ENCODE peak calls at places on chromosomes 6 and 20, in seven cellular contexts. B is fibroblast of lung, P is cardiac fibroblast, D is astrocyte of the spinal cord, X is A549, E is IMR-90, N is AG04450. M is an unnamed sample.

GRCh38 chr20:51910202-51911050 is 108.1 kb upstream of the SALL4 start:
- DNase-seq in N (no peak), X (peak; percentile 88), P (peak; percentile 27), D (peak; percentile 50), B (no peak), E (peak; percentile 17), M (no peak)

GRCh38 chr6:43386492-43386891 is 17.0 kb upstream of the ZNF318 start:
- DNase-seq in P (no peak), X (no peak), N (no peak), E (peak; percentile 25), B (peak; percentile 34), D (no peak), M (no peak)

GRCh38 chr6:136288566-136289326 is 900 bp downstream of the BCLAF1 start:
- DNase-seq in P (peak; percentile 96), D (peak; percentile 94), X (peak; percentile 75), E (peak; percentile 96), N (peak; percentile 88), B (peak; percentile 91), M (peak; percentile 89)

GRCh38 chr6:155889405-155889804 is 433.8 kb upstream of the NOX3 start:
- DNase-seq in D (no peak), E (no peak), P (no peak), X (no peak), B (no peak), N (no peak), M (no peak)

GRCh38 chr6:7479801-7480266 is 61.6 kb upstream of the DSP start:
- DNase-seq in D (no peak), E (peak; percentile 55), X (peak; percentile 79), B (peak; percentile 16), P (peak; percentile 83), N (no peak), M (no peak)

GRCh38 chr6:36753671-36754485 is 56.3 kb downstream of the RAB44 start:
- DNase-seq in N (no peak), E (no peak), B (no peak), D (no peak), P (no peak), X (no peak), M (no peak)

GRCh38 chr20:18176318-18176785 is 38.7 kb downstream of the KAT14 start:
- DNase-seq in X (peak; percentile 18), P (no peak), D (no peak), N (no peak), E (no peak), B (peak; percentile 2), M (no peak)

GRCh38 chr6:38503032-38503784 is 136.5 kb downstream of the BTBD9 start:
- DNase-seq in E (no peak), P (no peak), D (no peak), X (no peak), B (no peak), N (no peak), M (no peak)

GRCh38 chr6:142387997-142388815 is 86.4 kb downstream of the ADGRG6 start:
- DNase-seq in X (peak; percentile 55), E (peak; percentile 74), N (no peak), D (peak; percentile 65), P (peak; percentile 78), B (peak; percentile 79), M (no peak)

GRCh38 chr6:107794771-107795170 is 29.3 kb downstream of the SCML4 start:
- DNase-seq in D (no peak), X (no peak), P (no peak), B (no peak), N (no peak), E (no peak), M (no peak)

GRCh38 chr6:107805504-107805903 is 18.6 kb downstream of the SCML4 start:
- DNase-seq in P (no peak), X (no peak), D (no peak), B (no peak), E (no peak), N (no peak), M (no peak)

GRCh38 chr6:107801195-107801594 is 22.9 kb downstream of the SCML4 start:
- DNase-seq in P (no peak), X (no peak), N (no peak), D (no peak), E (no peak), B (no peak), M (no peak)

GRCh38 chr6:107803957-107804356 is 20.2 kb downstream of the SCML4 start:
- DNase-seq in E (no peak), D (no peak), P (no peak), N (no peak), B (no peak), X (no peak), M (no peak)

GRCh38 chr6:107800564-107801164 is 23.4 kb downstream of the SCML4 start:
- DNase-seq in X (no peak), E (no peak), D (no peak), B (peak; percentile 11), N (no peak), P (peak; percentile 18), M (no peak)
- TF ChIP-seq CTCF in X (no peak), E (peak; percentile 27), D (peak; percentile 45), B (peak; percentile 10), N (peak; percentile 29), P (no peak), M (peak; percentile 37)

GRCh38 chr6:153106021-153106420 is 25.1 kb downstream of the RGS17 start:
- DNase-seq in P (no peak), X (no peak), D (no peak), E (no peak), B (no peak), N (no peak), M (no peak)

GRCh38 chr6:153104220-153104619 is 26.9 kb downstream of the RGS17 start:
- DNase-seq in B (peak; percentile 25), N (no peak), D (peak; percentile 23), P (peak; percentile 18), X (no peak), E (no peak), M (no peak)

GRCh38 chr6:153103256-153103655 is 27.8 kb downstream of the RGS17 start:
- DNase-seq in E (no peak), B (no peak), D (no peak), X (no peak), P (peak; percentile 20), N (no peak), M (no peak)

GRCh38 chr6:153108320-153108719 is 22.8 kb downstream of the RGS17 start:
- DNase-seq in B (peak; percentile 60), D (peak; percentile 34), E (no peak), P (peak; percentile 70), N (no peak), X (no peak), M (no peak)
- TF ChIP-seq CTCF in B (peak; percentile 60), D (peak; percentile 49), E (peak; percentile 49), P (peak; percentile 43), N (peak; percentile 48), X (peak; percentile 36), M (no peak)

DNA sequence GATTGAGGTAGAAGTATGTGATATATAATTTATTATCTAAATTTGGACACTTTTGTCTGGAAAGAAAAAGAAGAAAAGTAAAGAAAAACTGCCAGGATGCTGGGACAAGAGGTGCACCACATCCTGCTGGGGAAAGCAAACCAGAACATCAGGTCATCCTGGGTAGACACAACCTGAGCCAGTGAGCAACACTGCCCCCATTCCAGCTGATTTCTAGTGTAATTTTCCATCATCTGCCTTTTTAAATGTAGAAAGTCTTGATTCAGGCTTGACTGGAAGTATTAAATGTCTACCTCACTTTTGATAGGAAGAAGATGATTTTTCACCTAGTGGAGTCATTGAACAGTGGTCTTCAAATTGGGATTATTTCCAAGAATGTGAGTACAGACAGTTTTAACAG is 1164.5 kb upstream of the CITED2 start:
- DNase-seq in P (no peak), E (peak; percentile 19), X (peak; percentile 13), N (no peak), D (peak; percentile 38), B (no peak), M (no peak)
- TF ChIP-seq CTCF in P (no peak), E (peak; percentile 5), X (no peak), N (no peak), D (no peak), B (no peak), M (no peak)

GRCh38 chr6:23704655-23705054 is 421.4 kb upstream of the NRSN1 start:
- DNase-seq in N (no peak), P (no peak), X (no peak), E (no peak), D (no peak), B (no peak), M (no peak)

DNA sequence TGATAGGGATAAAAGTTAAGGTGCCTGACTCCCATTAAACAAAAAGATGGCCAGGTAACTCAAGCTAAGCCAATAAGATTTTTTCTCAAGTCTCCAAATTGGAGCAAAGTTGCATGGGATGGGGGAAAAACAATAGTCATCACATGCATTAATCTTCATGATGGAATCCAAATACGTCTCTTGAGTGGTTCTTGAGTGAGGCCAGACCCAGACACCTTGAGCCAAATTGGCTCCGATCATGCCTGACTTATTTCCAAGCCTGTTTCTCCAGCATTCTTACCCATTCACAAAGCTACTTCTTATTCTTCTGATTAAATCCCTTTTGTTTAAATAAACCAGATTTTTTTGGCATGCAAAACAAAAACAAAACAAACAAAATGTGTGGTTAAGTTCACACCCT is 420.3 kb upstream of the NRSN1 start:
- DNase-seq in X (no peak), B (no peak), P (no peak), D (no peak), E (no peak), N (no peak), M (no peak)
- TF ChIP-seq CTCF in X (no peak), B (no peak), P (no peak), D (no peak), E (no peak), N (no peak), M (no peak)

GRCh38 chr20:44800398-44801046 is 9.8 kb downstream of the RIMS4 start:
- DNase-seq in N (no peak), B (no peak), P (peak; percentile 4), X (no peak), D (no peak), E (no peak), M (no peak)
- TF ChIP-seq CTCF in N (peak; percentile 28), B (peak; percentile 37), P (peak; percentile 21), X (peak; percentile 36), D (peak; percentile 22), E (peak; percentile 10), M (no peak)

GRCh38 chr6:160388922-160389321 is 40.7 kb downstream of the SLC22A3 start:
- DNase-seq in D (no peak), N (no peak), B (no peak), X (no peak), E (no peak), P (no peak), M (no peak)

GRCh38 chr6:160387887-160388286 is 39.7 kb downstream of the SLC22A3 start:
- DNase-seq in D (no peak), N (no peak), P (peak; percentile 13), E (no peak), X (no peak), B (no peak), M (no peak)

GRCh38 chr6:160391419-160392116 is 43.4 kb downstream of the SLC22A3 start:
- DNase-seq in D (peak; percentile 25), E (no peak), B (peak; percentile 80), X (peak; percentile 99), P (peak; percentile 87), N (no peak), M (no peak)

GRCh38 chr6:160382946-160383345 is 34.8 kb downstream of the SLC22A3 start:
- DNase-seq in X (no peak), D (no peak), B (no peak), N (no peak), P (no peak), E (no peak), M (no peak)

GRCh38 chr6:160386869-160387518 is 38.8 kb downstream of the SLC22A3 start:
- DNase-seq in B (peak; percentile 62), E (no peak), D (peak; percentile 9), X (peak; percentile 78), P (peak; percentile 88), N (no peak), M (no peak)
- TF ChIP-seq CTCF in B (peak; percentile 6), E (no peak), D (no peak), X (no peak), P (no peak), N (no peak), M (no peak)